ENCODE peak calls at places on chromosomes 7 and 10, in nine cellular contexts. K, U, O, F, J, D, V, B and E are unnamed samples.

GRCh38 chr10:97570789-97571536 is 1.6 kb upstream of the ANKRD2 start:
- DNase-seq in K (peak), U (no peak), O (no peak), F (no peak), J (no peak), D (no peak), V (no peak), B (no peak), E (no peak)

GRCh38 chr7:77335581-77335980 is 80.6 kb downstream of the GSAP start:
- DNase-seq in K (no peak), U (peak), O (no peak), F (no peak), J (no peak), D (no peak), V (no peak), B (no peak), E (no peak)

GRCh38 chr10:114142018-114142417 is 32.0 kb downstream of the CCDC186 start:
- DNase-seq in K (no peak), U (peak), O (no peak), F (no peak), J (no peak), D (no peak), V (no peak), B (no peak), E (no peak)

GRCh38 chr10:51879238-51879637 is 179.8 kb upstream of the CSTF2T start:
- DNase-seq in K (no peak), U (peak), O (no peak), F (no peak), J (no peak), D (no peak), V (peak), B (no peak), E (no peak)

GRCh38 chr7:96708872-96709271 is 774 bp downstream of the SEM1 start:
- DNase-seq in K (no peak), U (no peak), O (no peak), F (peak), J (no peak), D (no peak), V (no peak), B (no peak), E (no peak)

GRCh38 chr10:27247037-27247436 is 6.4 kb upstream of the ACBD5 start:
- DNase-seq in K (no peak), U (no peak), O (no peak), F (no peak), J (no peak), D (no peak), V (no peak), B (no peak), E (no peak)

GRCh38 chr7:122965306-122965705 is 30.2 kb downstream of the TAS2R16 start:
- DNase-seq in K (no peak), U (no peak), O (no peak), F (no peak), J (no peak), D (no peak), V (no peak), B (no peak), E (no peak)

GRCh38 chr7:105760549-105761447 is 115.6 kb downstream of the ATXN7L1 start:
- DNase-seq in K (no peak), U (peak), O (no peak), F (no peak), J (no peak), D (no peak), V (peak), B (no peak), E (no peak)

GRCh38 chr10:70832852-70833542 is 17.2 kb downstream of the SGPL1 start:
- DNase-seq in K (no peak), U (peak), O (no peak), F (no peak), J (no peak), D (no peak), V (peak), B (no peak), E (no peak)